ENCODE peak calls at places on chromosomes 4 and X, in seven cellular contexts. One of them, this sample, is unnamed.

GRCh38 chr4:96366632-96367031 is 526.7 kb downstream of the PDHA2 start:
- DNase-seq in fibroblast of mammary gland: no peak
- DNase-seq in ACHN: no peak
- DNase-seq in Right ventricle myocardium superior: no peak
- DNase-seq in M059J: no peak
- DNase-seq in sciatic nerve: no peak
- DNase-seq in dermis microvascular lymphatic vessel endothelial cell: no peak
- DNase-seq in this sample: no peak

GRCh38 chrX:156002517-156002916 is 5.0 kb downstream of the IL9R start:
- DNase-seq in Right ventricle myocardium superior: no peak
- DNase-seq in ACHN: no peak
- DNase-seq in fibroblast of mammary gland: no peak
- DNase-seq in M059J: peak
- DNase-seq in sciatic nerve: no peak
- DNase-seq in dermis microvascular lymphatic vessel endothelial cell: no peak
- DNase-seq in this sample: no peak

GRCh38 chr4:122775987-122776836 is 43.7 kb downstream of the BBS12 start:
- DNase-seq in Right ventricle myocardium superior: no peak
- DNase-seq in ACHN: no peak
- DNase-seq in fibroblast of mammary gland: no peak
- DNase-seq in dermis microvascular lymphatic vessel endothelial cell: no peak
- DNase-seq in sciatic nerve: no peak
- DNase-seq in M059J: no peak
- DNase-seq in this sample: peak

GRCh38 chr4:42750091-42750490 is 93.2 kb upstream of the ATP8A1 start:
- DNase-seq in ACHN: no peak
- DNase-seq in M059J: no peak
- DNase-seq in fibroblast of mammary gland: peak
- DNase-seq in Right ventricle myocardium superior: no peak
- DNase-seq in dermis microvascular lymphatic vessel endothelial cell: peak
- DNase-seq in sciatic nerve: no peak
- DNase-seq in this sample: peak

GRCh38 chr4:183507928-183508327 is 3.1 kb downstream of the ING2 start:
- DNase-seq in sciatic nerve: no peak
- DNase-seq in fibroblast of mammary gland: no peak
- DNase-seq in ACHN: no peak
- DNase-seq in M059J: no peak
- DNase-seq in dermis microvascular lymphatic vessel endothelial cell: no peak
- DNase-seq in Right ventricle myocardium superior: no peak
- DNase-seq in this sample: no peak

GRCh38 chrX:70046978-70047377 is 2.8 kb downstream of the AWAT2 start:
- DNase-seq in M059J: no peak
- DNase-seq in ACHN: no peak
- DNase-seq in fibroblast of mammary gland: peak
- DNase-seq in dermis microvascular lymphatic vessel endothelial cell: peak
- DNase-seq in Right ventricle myocardium superior: no peak
- DNase-seq in sciatic nerve: no peak
- DNase-seq in this sample: no peak

GRCh38 chrX:120271218-120271617 is 20.6 kb downstream of the ZBTB33 start:
- DNase-seq in dermis microvascular lymphatic vessel endothelial cell: no peak
- DNase-seq in fibroblast of mammary gland: peak
- DNase-seq in Right ventricle myocardium superior: no peak
- DNase-seq in M059J: no peak
- DNase-seq in ACHN: no peak
- DNase-seq in sciatic nerve: no peak
- DNase-seq in this sample: no peak

GRCh38 chr4:76748649-76749048 is 149.3 kb downstream of the SOWAHB start:
- DNase-seq in fibroblast of mammary gland: peak
- DNase-seq in Right ventricle myocardium superior: no peak
- DNase-seq in dermis microvascular lymphatic vessel endothelial cell: peak
- DNase-seq in ACHN: peak
- DNase-seq in M059J: peak
- DNase-seq in sciatic nerve: no peak
- DNase-seq in this sample: peak

GRCh38 chrX:48824066-48824465 is 2.2 kb upstream of the ERAS start:
- DNase-seq in ACHN: no peak
- DNase-seq in Right ventricle myocardium superior: no peak
- DNase-seq in M059J: no peak
- DNase-seq in dermis microvascular lymphatic vessel endothelial cell: no peak
- DNase-seq in fibroblast of mammary gland: no peak
- DNase-seq in sciatic nerve: peak
- DNase-seq in this sample: no peak

GRCh38 chr4:121062466-121062975 is 9.8 kb downstream of the NDNF start:
- DNase-seq in fibroblast of mammary gland: no peak
- DNase-seq in ACHN: no peak
- DNase-seq in dermis microvascular lymphatic vessel endothelial cell: no peak
- DNase-seq in Right ventricle myocardium superior: no peak
- DNase-seq in sciatic nerve: no peak
- DNase-seq in M059J: no peak
- DNase-seq in this sample: peak

GRCh38 chr4:73891739-73892405 is 22.7 kb downstream of the CXCL1 start:
- DNase-seq in sciatic nerve: no peak
- DNase-seq in Right ventricle myocardium superior: no peak
- DNase-seq in M059J: no peak
- DNase-seq in dermis microvascular lymphatic vessel endothelial cell: no peak
- DNase-seq in ACHN: no peak
- DNase-seq in fibroblast of mammary gland: peak
- DNase-seq in this sample: no peak

GRCh38 chr4:8506373-8507250 is 66.0 kb downstream of the TRMT44 start:
- DNase-seq in fibroblast of mammary gland: peak
- DNase-seq in dermis microvascular lymphatic vessel endothelial cell: no peak
- DNase-seq in sciatic nerve: peak
- DNase-seq in ACHN: no peak
- DNase-seq in Right ventricle myocardium superior: peak
- DNase-seq in M059J: peak
- DNase-seq in this sample: peak

GRCh38 chrX:40061871-40062524 is 35.8 kb downstream of the BCOR start:
- DNase-seq in sciatic nerve: peak
- DNase-seq in M059J: no peak
- DNase-seq in ACHN: no peak
- DNase-seq in fibroblast of mammary gland: no peak
- DNase-seq in Right ventricle myocardium superior: no peak
- DNase-seq in dermis microvascular lymphatic vessel endothelial cell: no peak
- DNase-seq in this sample: no peak

GRCh38 chr4:6452897-6453687 is 19.3 kb downstream of the PPP2R2C start:
- DNase-seq in dermis microvascular lymphatic vessel endothelial cell: no peak
- DNase-seq in ACHN: no peak
- DNase-seq in sciatic nerve: no peak
- DNase-seq in M059J: no peak
- DNase-seq in Right ventricle myocardium superior: no peak
- DNase-seq in fibroblast of mammary gland: no peak
- DNase-seq in this sample: no peak

GRCh38 chrX:70313503-70313902 is 23.6 kb downstream of the KIF4A start:
- DNase-seq in dermis microvascular lymphatic vessel endothelial cell: no peak
- DNase-seq in ACHN: peak
- DNase-seq in Right ventricle myocardium superior: no peak
- DNase-seq in M059J: peak
- DNase-seq in fibroblast of mammary gland: peak
- DNase-seq in sciatic nerve: no peak
- DNase-seq in this sample: no peak

GRCh38 chr4:24594887-24595286 is 10.5 kb upstream of the DHX15 start:
- DNase-seq in dermis microvascular lymphatic vessel endothelial cell: no peak
- DNase-seq in ACHN: no peak
- DNase-seq in fibroblast of mammary gland: no peak
- DNase-seq in sciatic nerve: no peak
- DNase-seq in M059J: peak
- DNase-seq in Right ventricle myocardium superior: no peak
- DNase-seq in this sample: no peak

GRCh38 chrX:30023451-30023850 is 191.9 kb upstream of the MAGEB2 start:
- DNase-seq in M059J: peak
- DNase-seq in ACHN: no peak
- DNase-seq in fibroblast of mammary gland: peak
- DNase-seq in sciatic nerve: no peak
- DNase-seq in dermis microvascular lymphatic vessel endothelial cell: no peak
- DNase-seq in Right ventricle myocardium superior: no peak
- DNase-seq in this sample: no peak

GRCh38 chr4:80309301-80310004 is 26.1 kb upstream of the CFAP299 start:
- DNase-seq in sciatic nerve: no peak
- DNase-seq in Right ventricle myocardium superior: no peak
- DNase-seq in ACHN: peak
- DNase-seq in M059J: peak
- DNase-seq in fibroblast of mammary gland: peak
- DNase-seq in dermis microvascular lymphatic vessel endothelial cell: no peak
- DNase-seq in this sample: no peak

GRCh38 chr4:93648258-93648657 is 180.3 kb upstream of the ATOH1 start:
- DNase-seq in M059J: no peak
- DNase-seq in ACHN: no peak
- DNase-seq in Right ventricle myocardium superior: no peak
- DNase-seq in dermis microvascular lymphatic vessel endothelial cell: no peak
- DNase-seq in sciatic nerve: no peak
- DNase-seq in fibroblast of mammary gland: no peak
- DNase-seq in this sample: no peak

GRCh38 chr4:167842487-167842886 is 249.8 kb upstream of the ANXA10 start:
- DNase-seq in fibroblast of mammary gland: no peak
- DNase-seq in sciatic nerve: no peak
- DNase-seq in ACHN: no peak
- DNase-seq in Right ventricle myocardium superior: no peak
- DNase-seq in dermis microvascular lymphatic vessel endothelial cell: no peak
- DNase-seq in M059J: no peak
- DNase-seq in this sample: no peak

GRCh38 chr4:151204925-151205524 is 71.9 kb upstream of the PRSS48 start:
- DNase-seq in dermis microvascular lymphatic vessel endothelial cell: no peak
- DNase-seq in fibroblast of mammary gland: no peak
- DNase-seq in Right ventricle myocardium superior: no peak
- DNase-seq in sciatic nerve: no peak
- DNase-seq in ACHN: no peak
- DNase-seq in M059J: no peak
- DNase-seq in this sample: no peak

GRCh38 chr4:170420255-170420693 is 330.5 kb upstream of the AADAT start:
- DNase-seq in ACHN: no peak
- DNase-seq in fibroblast of mammary gland: peak
- DNase-seq in dermis microvascular lymphatic vessel endothelial cell: no peak
- DNase-seq in M059J: peak
- DNase-seq in sciatic nerve: no peak
- DNase-seq in Right ventricle myocardium superior: no peak
- DNase-seq in this sample: no peak

GRCh38 chr4:182384496-182385155 is 141.4 kb downstream of the TENM3 start:
- DNase-seq in fibroblast of mammary gland: peak
- DNase-seq in dermis microvascular lymphatic vessel endothelial cell: no peak
- DNase-seq in M059J: no peak
- DNase-seq in Right ventricle myocardium superior: no peak
- DNase-seq in sciatic nerve: no peak
- DNase-seq in ACHN: no peak
- DNase-seq in this sample: peak

GRCh38 chr4:72383439-72383838 is 185.6 kb downstream of the ADAMTS3 start:
- DNase-seq in sciatic nerve: no peak
- DNase-seq in dermis microvascular lymphatic vessel endothelial cell: no peak
- DNase-seq in ACHN: no peak
- DNase-seq in M059J: no peak
- DNase-seq in fibroblast of mammary gland: no peak
- DNase-seq in Right ventricle myocardium superior: no peak
- DNase-seq in this sample: no peak

GRCh38 chr4:140309124-140309870 is 64.1 kb upstream of the SCOC start:
- DNase-seq in sciatic nerve: no peak
- DNase-seq in M059J: peak
- DNase-seq in Right ventricle myocardium superior: no peak
- DNase-seq in ACHN: no peak
- DNase-seq in fibroblast of mammary gland: peak
- DNase-seq in dermis microvascular lymphatic vessel endothelial cell: no peak
- DNase-seq in this sample: peak

GRCh38 chr4:154332681-154333421 is 158.7 kb downstream of the DCHS2 start:
- DNase-seq in M059J: peak
- DNase-seq in fibroblast of mammary gland: peak
- DNase-seq in dermis microvascular lymphatic vessel endothelial cell: no peak
- DNase-seq in Right ventricle myocardium superior: peak
- DNase-seq in sciatic nerve: peak
- DNase-seq in ACHN: no peak
- DNase-seq in this sample: peak

GRCh38 chr4:185928761-185929455 is 116.9 kb upstream of the SORBS2 start:
- DNase-seq in sciatic nerve: no peak
- DNase-seq in fibroblast of mammary gland: no peak
- DNase-seq in dermis microvascular lymphatic vessel endothelial cell: no peak
- DNase-seq in ACHN: no peak
- DNase-seq in Right ventricle myocardium superior: no peak
- DNase-seq in M059J: no peak
- DNase-seq in this sample: no peak

GRCh38 chr4:114563536-114564315 is 34.9 kb upstream of the UGT8 start:
- DNase-seq in fibroblast of mammary gland: no peak
- DNase-seq in dermis microvascular lymphatic vessel endothelial cell: no peak
- DNase-seq in M059J: peak
- DNase-seq in ACHN: peak
- DNase-seq in Right ventricle myocardium superior: no peak
- DNase-seq in sciatic nerve: no peak
- DNase-seq in this sample: peak